ENCODE peak calls at places on chromosomes 6 and 20, in six cellular contexts. A is brain microvascular endothelial cell, V is AG09309, M is GM12878, K is IMR-90, W is cardiac muscle cell. B is an unnamed sample.

GRCh38 chr6:33850869-33851541 is 47.2 kb upstream of the MLN start:
- DNase-seq in A (no peak), V (no peak), M (no peak), K (no peak), W (no peak), B (no peak)

GRCh38 chr20:50744143-50744792 is 12.9 kb downstream of the PARD6B start:
- DNase-seq in A (peak; percentile 84), V (peak; percentile 60), M (no peak), K (peak; percentile 88), W (peak; percentile 93), B (no peak)

GRCh38 chr20:24661255-24661654 is 191.8 kb downstream of the SYNDIG1 start:
- DNase-seq in A (no peak), V (no peak), M (no peak), K (no peak), W (no peak), B (no peak)

GRCh38 chr6:135506270-135506997 is 8.9 kb upstream of the AHI1 start:
- DNase-seq in A (peak; percentile 38), V (no peak), M (no peak), K (peak; percentile 74), W (peak; percentile 81), B (no peak)

GRCh38 chr6:166485651-166486535 is 100.6 kb downstream of the RAMACL start:
- DNase-seq in A (no peak), V (no peak), M (no peak), K (no peak), W (no peak), B (no peak)

GRCh38 chr6:6659600-6660327 is 71.2 kb downstream of the LY86 start:
- DNase-seq in A (no peak), V (no peak), M (no peak), K (no peak), W (no peak), B (no peak)

GRCh38 chr6:1286972-1287600 is 24.8 kb upstream of the FOXQ1 start:
- DNase-seq in A (peak; percentile 31), V (peak; percentile 85), M (no peak), K (peak; percentile 87), W (peak; percentile 86), B (peak; percentile 93)

GRCh38 chr6:33455051-33455450 is 675 bp downstream of the ZBTB9 start:
- DNase-seq in A (no peak), V (no peak), M (no peak), K (no peak), W (no peak), B (no peak)

GRCh38 chr6:140078552-140079126 is 704.2 kb upstream of the CITED2 start:
- DNase-seq in A (peak; percentile 79), V (peak; percentile 98), M (no peak), K (peak; percentile 92), W (peak; percentile 96), B (no peak)

GRCh38 chr6:116424001-116424400 is 37.2 kb upstream of the CALHM6 start:
- DNase-seq in A (peak; percentile 57), V (no peak), M (no peak), K (peak; percentile 78), W (no peak), B (peak; percentile 27)

GRCh38 chr20:2984028-2984501 is 59.4 kb upstream of the GNRH2 start:
- DNase-seq in A (no peak), V (no peak), M (peak; percentile 40), K (no peak), W (no peak), B (no peak)

GRCh38 chr6:37175332-37176267 is 5.6 kb downstream of the PIM1 start:
- DNase-seq in A (no peak), V (no peak), M (no peak), K (no peak), W (peak; percentile 41), B (no peak)

GRCh38 chr6:109010703-109011102 is 83.9 kb downstream of the SESN1 start:
- DNase-seq in A (no peak), V (no peak), M (no peak), K (no peak), W (no peak), B (no peak)

GRCh38 chr6:154683756-154684523 is 49.3 kb upstream of the SCAF8 start:
- DNase-seq in A (peak; percentile 18), V (peak; percentile 5), M (peak; percentile 41), K (peak; percentile 49), W (peak; percentile 50), B (no peak)

GRCh38 chr6:151772436-151772835 is 35.0 kb upstream of the ESR1 start:
- DNase-seq in A (no peak), V (no peak), M (no peak), K (no peak), W (no peak), B (no peak)

GRCh38 chr6:77034161-77034560 is 429.1 kb downstream of the HTR1B start:
- DNase-seq in A (peak; percentile 98), V (peak; percentile 83), M (no peak), K (peak; percentile 96), W (peak; percentile 92), B (peak; percentile 52)

GRCh38 chr20:56222945-56223344 is 25.6 kb upstream of the MC3R start:
- DNase-seq in A (no peak), V (no peak), M (no peak), K (no peak), W (no peak), B (no peak)

GRCh38 chr20:48047453-48047852 is 262.2 kb upstream of the SULF2 start:
- DNase-seq in A (no peak), V (no peak), M (no peak), K (no peak), W (peak; percentile 25), B (no peak)

GRCh38 chr6:9766240-9766915 is 648.5 kb downstream of the TFAP2A start:
- DNase-seq in A (peak; percentile 9), V (peak; percentile 84), M (peak; percentile 12), K (peak; percentile 86), W (peak; percentile 66), B (peak; percentile 59)

GRCh38 chr6:17096657-17097056 is 5.2 kb upstream of the STMND1 start:
- DNase-seq in A (no peak), V (no peak), M (no peak), K (no peak), W (no peak), B (no peak)

GRCh38 chr6:150410906-150411305 is 42.1 kb downstream of the IYD start:
- DNase-seq in A (no peak), V (no peak), M (no peak), K (no peak), W (no peak), B (no peak)

DNA sequence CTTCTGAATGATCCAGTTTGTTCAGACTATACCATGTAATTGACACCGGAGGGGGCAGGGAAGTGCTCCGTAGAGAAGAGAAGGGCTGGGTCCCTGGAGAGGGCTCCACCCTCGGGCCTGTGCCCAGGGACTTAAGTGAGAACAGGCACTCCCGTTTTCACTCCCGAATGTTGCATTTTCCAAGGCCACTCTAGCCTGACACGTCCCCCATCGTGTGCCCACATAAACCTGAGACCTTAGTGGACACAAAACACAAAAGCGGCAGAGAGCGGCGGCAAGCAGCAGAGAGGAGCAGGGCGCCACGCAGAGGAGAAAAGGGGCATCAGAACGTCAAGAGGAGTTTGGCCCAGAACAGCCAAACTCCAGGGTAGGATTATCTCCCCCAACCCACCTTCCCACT is 1405.1 kb downstream of the GRIK2 start:
- DNase-seq in A (no peak), V (no peak), M (no peak), K (no peak), W (no peak), B (no peak)
- TF ChIP-seq CTCF in A (peak; percentile 78), V (no peak), M (no peak), K (no peak), W (no peak), B (no peak)

DNA sequence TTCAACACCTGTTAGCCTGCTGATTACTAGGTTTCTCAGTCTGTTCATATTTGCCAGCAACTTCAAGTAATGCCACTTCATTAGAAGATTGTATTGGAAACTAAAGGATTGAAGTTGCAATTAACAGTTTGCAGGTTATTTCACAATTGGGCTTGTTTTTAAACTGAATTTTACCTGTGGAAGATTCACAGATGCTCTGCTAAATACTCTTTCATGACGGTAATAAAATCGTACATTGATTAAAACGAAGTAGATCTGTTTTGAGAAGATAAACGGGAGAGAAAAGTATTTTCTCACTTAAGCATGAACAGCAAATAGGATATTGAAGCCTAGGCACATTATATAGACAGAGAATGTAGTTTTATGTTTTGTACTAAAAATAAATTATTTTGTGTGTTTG is 1.6 kb downstream of the RNF182 start:
- DNase-seq in A (no peak), V (no peak), M (no peak), K (no peak), W (no peak), B (no peak)
- H3K4me3 ChIP-seq in A (no peak overlapping the region), V (no peak overlapping the region), M (no peak overlapping the region), K (no peak overlapping the region), W (no peak overlapping the region), B (no peak overlapping the region)

GRCh38 chr6:11595903-11596302 is 58.4 kb downstream of the TMEM170B start:
- DNase-seq in A (peak; percentile 26), V (no peak), M (no peak), K (peak; percentile 34), W (no peak), B (no peak)
- TF ChIP-seq CTCF in A (peak; percentile 55), V (peak; percentile 19), M (peak; percentile 20), K (peak; percentile 17), W (peak; percentile 33), B (no peak)

GRCh38 chr6:25138024-25138696 is 141.0 kb upstream of the CARMIL1 start:
- DNase-seq in A (peak; percentile 67), V (no peak), M (peak; percentile 81), K (peak; percentile 62), W (peak; percentile 90), B (no peak)

GRCh38 chr6:25137497-25137896 is 141.7 kb upstream of the CARMIL1 start:
- DNase-seq in A (no peak), V (no peak), M (no peak), K (no peak), W (peak; percentile 35), B (no peak)

GRCh38 chr6:25138697-25139051 is 140.5 kb upstream of the CARMIL1 start:
- DNase-seq in A (no peak), V (no peak), M (no peak), K (peak; percentile 30), W (no peak), B (no peak)

GRCh38 chr6:25133479-25133878 is 145.7 kb upstream of the CARMIL1 start:
- DNase-seq in A (no peak), V (no peak), M (no peak), K (no peak), W (no peak), B (no peak)

DNA sequence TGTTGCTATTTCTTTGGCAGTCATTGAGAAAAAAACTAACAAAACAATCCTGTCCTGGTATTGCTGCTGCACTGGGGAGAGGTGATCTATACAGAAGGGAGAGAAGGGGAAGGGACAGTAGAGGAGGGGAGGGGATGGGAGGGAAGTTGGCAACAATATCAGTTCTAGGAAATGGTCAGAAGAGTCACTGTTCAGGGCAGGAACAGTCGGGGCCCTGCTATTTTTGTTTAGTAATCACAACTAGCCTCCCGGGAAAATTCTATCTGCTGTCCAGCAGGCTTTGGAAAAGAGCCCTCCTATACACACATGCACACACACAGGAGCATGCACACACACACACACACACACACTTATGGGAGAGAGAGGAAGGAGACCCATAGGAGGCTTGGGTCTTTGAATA is 142.3 kb upstream of the CARMIL1 start:
- DNase-seq in A (no peak), V (no peak), M (no peak), K (no peak), W (peak; percentile 66), B (no peak)
- H3K4me3 ChIP-seq in A (no peak overlapping the region), V (peak overlapping the region; percentile 44), M (peak overlapping the region; percentile 74), K (no peak overlapping the region), W (no peak overlapping the region), B (peak overlapping the region; percentile 51)

B was measured in epithelial cell of proximal tubule.